ENCODE peak calls at places on chromosomes 5 and 9, in eight cellular contexts. G is GM20000; K is lung microvascular endothelial cell; Y is cardiac muscle cell; S is G401; X is IMR-90; M is stimulated activated naive B cell treated with anti-CD40 and anti-IgM and Interleukin-4, amounts not matched to agents 10 μg/mL and 1 μg/mL and 100 μg/mL, for 72 hours; L is stimulated activated CD8-positive, alpha-beta memory T cell treated with anti-CD3 and anti-CD28 coated beads, Interleukin-4, amount 100 ng/mL, for 1 hour. B is an unnamed sample.

GRCh38 chr9:99353408-99353807 is 131.3 kb downstream of the SEC61B start:
- DNase-seq in G (no peak), K (peak; percentile 24), Y (no peak), S (no peak), X (peak; percentile 98), M (no peak), L (no peak), B (peak; percentile 99)

GRCh38 chr5:137142371-137143243 is 356.5 kb downstream of the SPOCK1 start:
- DNase-seq in G (no peak), K (no peak), Y (no peak), S (no peak), X (peak; percentile 94), M (no peak), L (no peak), B (peak; percentile 99)

GRCh38 chr5:121271546-121271945 is 580.1 kb upstream of the FTMT start:
- DNase-seq in G (no peak), K (no peak), Y (no peak), S (no peak), X (no peak), M (no peak), L (no peak), B (no peak)

GRCh38 chr5:133321286-133321832 is 269.5 kb downstream of the HSPA4 start:
- DNase-seq in G (no peak), K (no peak), Y (no peak), S (no peak), X (no peak), M (no peak), L (no peak), B (no peak)

GRCh38 chr9:98255064-98255577 is 328 bp downstream of the TBC1D2 start:
- DNase-seq in G (peak; percentile 42), K (peak; percentile 27), Y (peak; percentile 50), S (peak; percentile 42), X (peak; percentile 61), M (no peak), L (no peak), B (peak; percentile 76)

GRCh38 chr9:133976191-133976861 is 15.8 kb downstream of the VAV2 start:
- DNase-seq in G (no peak), K (no peak), Y (no peak), S (no peak), X (no peak), M (no peak), L (no peak), B (no peak)

GRCh38 chr9:87537625-87538024 is 40.0 kb downstream of the DAPK1 start:
- DNase-seq in G (no peak), K (no peak), Y (no peak), S (no peak), X (no peak), M (no peak), L (no peak), B (no peak)

GRCh38 chr5:60350794-60351193 is 349.2 kb downstream of the DEPDC1B start:
- DNase-seq in G (no peak), K (peak; percentile 41), Y (no peak), S (peak; percentile 89), X (no peak), M (no peak), L (no peak), B (no peak)

GRCh38 chr5:165161204-165161603 is 1655.8 kb downstream of the MAT2B start:
- DNase-seq in G (no peak), K (no peak), Y (no peak), S (no peak), X (no peak), M (no peak), L (no peak), B (no peak)

GRCh38 chr9:19336166-19336565 is 43.9 kb downstream of the RPS6 start:
- DNase-seq in G (no peak), K (no peak), Y (no peak), S (no peak), X (no peak), M (no peak), L (no peak), B (no peak)

B was measured in EH.